ENCODE peak calls at places on chromosomes 6 and 20, in six cellular contexts. F is germinal center; I is H4; K is GM12892; W is activated naive CD4-positive, alpha-beta T cell; D is GM10248. Y is an unnamed sample.

GRCh38 chr6:48036316-48036715 is 74.7 kb downstream of the PTCHD4 start:
- DNase-seq in F (no peak), I (peak), K (no peak), W (no peak), D (no peak), Y (no peak)

GRCh38 chr6:114121913-114122662 is 151.1 kb upstream of the HDAC2 start:
- DNase-seq in F (no peak), I (no peak), K (no peak), W (no peak), D (no peak), Y (no peak)

GRCh38 chr20:10508060-10508459 is 73.0 kb downstream of the SLX4IP start:
- DNase-seq in F (no peak), I (no peak), K (no peak), W (no peak), D (no peak), Y (no peak)

GRCh38 chr6:17813561-17813960 is 106.8 kb upstream of the NUP153 start:
- DNase-seq in F (no peak), I (no peak), K (no peak), W (no peak), D (no peak), Y (no peak)

GRCh38 chr6:152398993-152399392 is 238.2 kb downstream of the SYNE1 start:
- DNase-seq in F (no peak), I (no peak), K (no peak), W (no peak), D (no peak), Y (no peak)

GRCh38 chr6:166623318-166623717 is 3.7 kb downstream of the RPS6KA2 start:
- DNase-seq in F (no peak), I (no peak), K (no peak), W (no peak), D (no peak), Y (no peak)

GRCh38 chr6:112282217-112282616 is 27.9 kb upstream of the LAMA4 start:
- DNase-seq in F (no peak), I (peak), K (no peak), W (no peak), D (no peak), Y (no peak)

GRCh38 chr6:163955131-163955530 is 540.6 kb downstream of the QKI start:
- DNase-seq in F (no peak), I (no peak), K (no peak), W (no peak), D (no peak), Y (no peak)

GRCh38 chr6:68635706-68636513 is 828 bp downstream of the ADGRB3 start:
- DNase-seq in F (no peak), I (peak), K (no peak), W (no peak), D (peak), Y (no peak)

GRCh38 chr6:160431231-160431630 is 83.1 kb downstream of the SLC22A3 start:
- DNase-seq in F (no peak), I (peak), K (no peak), W (no peak), D (no peak), Y (no peak)

GRCh38 chr6:33440649-33441309 is 13.6 kb upstream of the ZBTB9 start:
- DNase-seq in F (no peak), I (no peak), K (no peak), W (no peak), D (no peak), Y (no peak)

GRCh38 chr6:47358440-47359225 is 48.9 kb upstream of the TNFRSF21 start:
- DNase-seq in F (no peak), I (no peak), K (no peak), W (no peak), D (no peak), Y (no peak)

GRCh38 chr6:13539572-13539971 is 34.8 kb upstream of the SIRT5 start:
- DNase-seq in F (no peak), I (no peak), K (no peak), W (no peak), D (no peak), Y (no peak)

GRCh38 chr20:4748847-4749246 is 27.1 kb downstream of the PRND start:
- DNase-seq in F (no peak), I (no peak), K (no peak), W (no peak), D (no peak), Y (no peak)

GRCh38 chr6:63663147-63663877 is 27.7 kb downstream of the PHF3 start:
- DNase-seq in F (no peak), I (peak), K (no peak), W (no peak), D (no peak), Y (no peak)

GRCh38 chr6:3406362-3406809 is 50.5 kb downstream of the SLC22A23 start:
- DNase-seq in F (no peak), I (no peak), K (no peak), W (no peak), D (no peak), Y (no peak)

GRCh38 chr6:128179890-128180440 is 279.1 kb upstream of the THEMIS start:
- DNase-seq in F (no peak), I (no peak), K (no peak), W (no peak), D (no peak), Y (no peak)

GRCh38 chr20:24498641-24499040 is 29.2 kb downstream of the SYNDIG1 start:
- DNase-seq in F (no peak), I (no peak), K (no peak), W (no peak), D (no peak), Y (no peak)

GRCh38 chr6:122726649-122727048 is 52.9 kb upstream of the FABP7 start:
- DNase-seq in F (no peak), I (no peak), K (no peak), W (no peak), D (no peak), Y (no peak)

GRCh38 chr6:111706841-111707391 is 101.2 kb upstream of the TRAF3IP2 start:
- DNase-seq in F (no peak), I (no peak), K (no peak), W (no peak), D (no peak), Y (no peak)

GRCh38 chr6:6981923-6982322 is 125.8 kb upstream of the RREB1 start:
- DNase-seq in F (no peak), I (no peak), K (no peak), W (no peak), D (no peak), Y (no peak)

GRCh38 chr6:155317186-155317585 is 2.9 kb upstream of the TFB1M start:
- DNase-seq in F (no peak), I (no peak), K (no peak), W (no peak), D (no peak), Y (no peak)